ENCODE peak calls at places on chromosomes 11 and 22, in seven cellular contexts. N is K562, E is breast epithelium, I is suprapubic skin, F is endothelial cell of umbilical vein, B is stomach, Y is spleen. M is an unnamed sample.

GRCh38 chr22:24563246-24563645 is 7.4 kb downstream of the SNRPD3 start:
- DNase-seq in N (no peak), E (no peak), I (no peak), F (no peak), B (no peak), Y (peak), M (no peak)

GRCh38 chr11:57761301-57762234 is at the start of gene CTNND1:
- DNase-seq in N (peak), E (peak), I (peak), F (peak), B (peak), Y (no peak), M (no peak)

GRCh38 chr11:75508051-75508561 is 17.6 kb downstream of the GDPD5 start:
- DNase-seq in N (no peak), E (no peak), I (no peak), F (no peak), B (no peak), Y (no peak), M (no peak)

GRCh38 chr22:22593964-22594656 is 35.0 kb upstream of the PRAME start:
- DNase-seq in N (peak), E (no peak), I (no peak), F (peak), B (peak), Y (peak), M (no peak)

GRCh38 chr22:48055827-48056226 is 1293.4 kb downstream of the TBC1D22A start:
- DNase-seq in N (no peak), E (peak), I (no peak), F (no peak), B (no peak), Y (no peak), M (no peak)

GRCh38 chr22:17319541-17319940 is 49.7 kb upstream of the CECR2 start:
- DNase-seq in N (no peak), E (no peak), I (no peak), F (no peak), B (no peak), Y (no peak), M (no peak)

GRCh38 chr11:29184939-29185890 is 831.6 kb downstream of the KCNA4 start:
- DNase-seq in N (no peak), E (no peak), I (no peak), F (no peak), B (no peak), Y (no peak), M (no peak)

GRCh38 chr11:64809781-64810241 is 540 bp downstream of the MEN1 start:
- DNase-seq in N (peak), E (no peak), I (no peak), F (no peak), B (peak), Y (peak), M (peak)

GRCh38 chr11:77019976-77020591 is 14.1 kb upstream of the B3GNT6 start:
- DNase-seq in N (peak), E (no peak), I (no peak), F (peak), B (no peak), Y (no peak), M (no peak)

GRCh38 chr22:26681395-26681821 is 24.0 kb downstream of the MIAT start:
- DNase-seq in N (no peak), E (no peak), I (no peak), F (peak), B (no peak), Y (peak), M (no peak)

GRCh38 chr11:102587722-102588121 is 37.4 kb downstream of the MMP20 start:
- DNase-seq in N (no peak), E (no peak), I (no peak), F (no peak), B (no peak), Y (no peak), M (no peak)

GRCh38 chr11:76838422-76839068 is 22.2 kb upstream of the ACER3 start:
- DNase-seq in N (peak), E (peak), I (no peak), F (peak), B (no peak), Y (no peak), M (no peak)

GRCh38 chr22:19480789-19481188 is 1.1 kb downstream of the CDC45 start:
- DNase-seq in N (peak), E (no peak), I (no peak), F (no peak), B (no peak), Y (no peak), M (no peak)

GRCh38 chr22:43592470-43592869 is 180.7 kb downstream of the MPPED1 start:
- DNase-seq in N (peak), E (no peak), I (no peak), F (no peak), B (no peak), Y (no peak), M (no peak)

GRCh38 chr11:110859240-110859835 is 147.1 kb upstream of the ARHGAP20 start:
- DNase-seq in N (no peak), E (no peak), I (no peak), F (no peak), B (no peak), Y (no peak), M (no peak)

GRCh38 chr11:117840881-117841581 is 16.5 kb upstream of the FXYD2 start:
- DNase-seq in N (no peak), E (peak), I (no peak), F (no peak), B (peak), Y (no peak), M (peak)

GRCh38 chr22:29470159-29470855 is 9.7 kb upstream of the NEFH start:
- DNase-seq in N (peak), E (peak), I (no peak), F (peak), B (peak), Y (peak), M (peak)

GRCh38 chr11:79437274-79437980 is 3.4 kb downstream of the TENM4 start:
- DNase-seq in N (no peak), E (no peak), I (peak), F (peak), B (peak), Y (peak), M (peak)

GRCh38 chr22:25397616-25398015 is 166.9 kb upstream of the GRK3 start:
- DNase-seq in N (no peak), E (no peak), I (no peak), F (no peak), B (no peak), Y (no peak), M (no peak)

GRCh38 chr11:64959498-64959897 is 12.4 kb downstream of the MAJIN start:
- DNase-seq in N (no peak), E (no peak), I (no peak), F (no peak), B (no peak), Y (no peak), M (no peak)

DNA sequence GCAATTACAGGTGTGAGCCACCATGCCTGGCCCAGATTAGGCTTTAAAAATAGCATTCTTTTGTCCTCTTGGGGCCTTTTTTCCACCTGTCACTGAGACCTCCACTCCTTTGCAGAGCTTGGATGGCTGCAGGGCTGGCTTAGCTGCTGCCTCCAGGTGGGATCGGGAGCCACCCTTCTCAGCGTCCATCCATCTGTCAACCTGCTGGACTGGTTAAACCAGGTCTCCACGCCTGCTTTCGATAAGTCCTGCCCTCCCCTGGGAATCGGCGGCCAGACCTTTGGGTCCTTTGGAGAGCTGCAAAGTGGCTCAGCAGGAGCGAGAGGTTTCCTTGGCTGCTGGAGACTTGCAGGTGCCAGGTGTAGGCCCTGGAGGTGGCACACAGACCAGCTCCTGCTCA is 23.4 kb upstream of the GRAMD4 start:
- DNase-seq in N (no peak), E (peak), I (no peak), F (no peak), B (peak), Y (peak), M (no peak)
- TF ChIP-seq POLR2AphosphoS5 in N (no peak), E (no peak), I (no peak), F (no peak), B (peak), Y (no peak), M (peak)

GRCh38 chr11:6703247-6704063 is 20.3 kb upstream of the MRPL17 start:
- DNase-seq in N (peak), E (peak), I (no peak), F (peak), B (peak), Y (no peak), M (no peak)
- TF ChIP-seq POLR2AphosphoS5 in N (no peak), E (peak), I (no peak), F (no peak), B (peak), Y (no peak), M (no peak)

DNA sequence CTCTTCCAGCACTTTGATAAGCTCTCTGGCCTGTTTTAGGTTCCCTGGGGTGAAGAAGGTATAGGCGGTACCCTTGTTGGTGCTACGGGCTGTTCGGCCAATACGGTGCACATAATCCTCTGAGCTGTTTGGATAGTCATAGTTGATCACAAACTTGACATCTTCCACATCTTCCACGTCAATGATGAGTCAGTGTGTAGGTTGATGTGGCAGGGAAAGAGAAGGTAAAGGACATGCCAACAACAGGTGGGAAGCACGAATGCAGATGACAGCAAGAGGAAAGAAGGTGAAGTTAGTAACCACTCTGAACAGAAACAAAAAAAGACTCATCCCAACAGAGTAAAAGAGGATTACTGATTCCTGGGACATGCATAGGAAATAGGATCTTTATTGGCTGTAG is 18.2 kb downstream of the DDX17 start:
- DNase-seq in N (no peak), E (no peak), I (no peak), F (no peak), B (no peak), Y (no peak), M (no peak)
- TF ChIP-seq POLR2AphosphoS5 in N (no peak), E (no peak), I (no peak), F (no peak), B (peak), Y (no peak), M (no peak)

GRCh38 chr11:1863352-1864215 is 10.7 kb downstream of the LSP1 start:
- DNase-seq in N (peak), E (peak), I (peak), F (peak), B (peak), Y (peak), M (peak)
- TF ChIP-seq POLR2AphosphoS5 in N (no peak), E (peak), I (no peak), F (peak), B (peak), Y (peak), M (peak)

GRCh38 chr11:47152953-47153950 is 23.4 kb downstream of the ARFGAP2 start:
- DNase-seq in N (peak), E (peak), I (peak), F (peak), B (peak), Y (no peak), M (peak)
- TF ChIP-seq POLR2AphosphoS5 in N (no peak), E (peak), I (no peak), F (no peak), B (peak), Y (no peak), M (no peak)

DNA sequence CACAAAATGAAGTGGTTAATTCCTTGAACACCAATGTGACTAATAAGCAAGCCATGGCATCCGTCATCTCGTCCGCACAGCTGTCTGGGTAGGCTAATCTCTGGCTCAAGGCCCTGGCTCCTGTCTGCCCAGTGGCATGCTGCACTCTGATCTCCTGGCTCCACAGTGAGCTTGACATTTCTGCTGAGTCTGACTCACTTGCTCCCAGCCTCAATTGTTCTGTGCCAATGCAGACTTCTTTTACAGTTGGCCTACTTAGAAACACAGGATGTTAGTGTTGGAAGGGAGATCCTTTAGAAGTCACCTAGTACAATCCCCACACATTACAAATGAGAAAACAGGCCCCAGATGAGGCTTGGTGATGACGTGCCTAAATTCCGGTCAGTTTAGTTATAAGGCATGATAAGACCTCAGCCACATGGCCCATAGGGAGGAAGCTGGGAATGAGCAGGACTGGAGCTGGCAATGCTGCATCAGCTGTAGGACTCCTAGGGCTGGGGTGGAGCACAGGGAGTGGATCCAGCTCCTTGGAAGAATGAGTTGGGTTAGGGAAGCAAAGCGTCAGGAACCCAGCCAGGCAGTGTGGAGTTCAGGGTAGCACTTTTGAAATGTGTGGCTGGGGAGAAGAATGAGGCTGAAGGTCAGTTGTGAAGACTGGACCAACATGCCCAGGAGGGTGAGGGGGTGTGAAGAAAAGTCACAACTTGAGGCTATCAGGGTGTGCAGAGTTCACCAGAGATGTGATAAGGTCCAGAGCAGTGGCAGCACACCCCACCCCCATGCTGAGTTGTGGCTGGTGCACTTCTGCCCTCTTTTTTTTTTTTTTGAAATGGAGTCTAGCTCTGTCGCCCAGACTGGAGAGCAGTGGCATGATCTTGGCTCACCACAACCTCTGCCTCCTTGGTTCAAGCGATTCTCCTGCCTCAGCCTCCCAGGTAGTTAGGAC is 70.2 kb upstream of the EED start:
- DNase-seq in N (peak), E (peak), I (peak), F (peak), B (peak), Y (no peak), M (no peak)
- TF ChIP-seq POLR2AphosphoS5 in N (peak), E (peak), I (no peak), F (peak), B (peak), Y (peak), M (peak)

GRCh38 chr11:112238041-112238440 is 11.8 kb downstream of the PTS start:
- DNase-seq in N (no peak), E (no peak), I (no peak), F (no peak), B (no peak), Y (no peak), M (no peak)
- TF ChIP-seq POLR2AphosphoS5 in N (no peak), E (no peak), I (no peak), F (no peak), B (no peak), Y (no peak), M (no peak)